ENCODE peak calls at places on chromosome 4, in nine cellular contexts. M is sigmoid colon, V is ovary, H is aorta, I is GM23248, G is suprapubic skin, S is MM.1S, E is left lung, Y is endodermal cell. Q is an unnamed sample.
A peak's percentile ranks its signal among the peaks of the same experiment; 100 is the strongest.

GRCh38 chr4:8746523-8747466 is 124.8 kb downstream of the HMX1 start:
- DNase-seq in M (peak; percentile 42), Y (peak; percentile 26), V (no peak), I (no peak), G (peak; percentile 43), H (peak; percentile 13), E (no peak), S (no peak), Q (no peak)

GRCh38 chr4:142824368-142824767 is 21.7 kb downstream of the INPP4B start:
- DNase-seq in I (peak; percentile 68), V (no peak), Y (no peak), M (no peak), G (no peak), E (no peak), S (no peak), H (no peak), Q (no peak)

GRCh38 chr4:2940267-2941137 is 22.7 kb downstream of the NOP14 start:
- DNase-seq in G (peak; percentile 74), S (no peak), H (peak; percentile 65), Y (peak; percentile 46), V (peak; percentile 17), M (peak; percentile 61), I (peak; percentile 0), E (peak; percentile 30), Q (no peak)

GRCh38 chr4:40916218-40916555 is 166.4 kb downstream of the NSUN7 start:
- DNase-seq in I (peak; percentile 94), H (no peak), S (no peak), E (no peak), G (no peak), Y (no peak), V (no peak), M (no peak), Q (no peak)

GRCh38 chr4:137363496-137363895 is 168.8 kb downstream of the PCDH18 start:
- DNase-seq in V (no peak), G (no peak), M (no peak), Y (no peak), E (no peak), S (no peak), I (no peak), H (no peak), Q (no peak)

GRCh38 chr4:172202480-172203076 is 389.4 kb downstream of the GALNTL6 start:
- DNase-seq in M (no peak), E (no peak), G (no peak), H (no peak), V (no peak), I (peak; percentile 51), S (peak; percentile 40), Y (peak; percentile 44), Q (no peak)

GRCh38 chr4:182801626-182802025 is 115.6 kb downstream of the DCTD start:
- DNase-seq in M (no peak), S (no peak), G (no peak), I (no peak), E (no peak), H (no peak), Y (no peak), V (no peak), Q (no peak)

GRCh38 chr4:8504279-8505007 is 63.9 kb downstream of the TRMT44 start:
- DNase-seq in V (no peak), S (no peak), E (no peak), H (no peak), M (peak; percentile 29), I (no peak), G (no peak), Y (no peak), Q (no peak)

GRCh38 chr4:158300012-158300411 is 89.7 kb downstream of the TMEM144 start:
- DNase-seq in I (no peak), M (no peak), Y (no peak), H (no peak), V (no peak), G (no peak), S (no peak), E (no peak), Q (no peak)

GRCh38 chr4:158299459-158300007 is 89.2 kb downstream of the TMEM144 start:
- DNase-seq in V (no peak), Y (no peak), S (no peak), G (no peak), M (no peak), I (no peak), E (no peak), H (no peak), Q (no peak)

GRCh38 chr4:158302076-158302866 is 92.0 kb downstream of the TMEM144 start:
- DNase-seq in G (no peak), I (peak; percentile 82), E (no peak), Y (no peak), M (no peak), S (no peak), V (no peak), H (no peak), Q (no peak)

GRCh38 chr4:158304694-158305093 is 94.4 kb downstream of the TMEM144 start:
- DNase-seq in Y (no peak), S (no peak), I (no peak), V (no peak), E (no peak), H (no peak), G (no peak), M (no peak), Q (no peak)
- H3K27ac ChIP-seq in Y (no peak overlapping the region), S (no peak overlapping the region), I (no peak overlapping the region), V (no peak overlapping the region), E (no peak overlapping the region), H (no peak overlapping the region), G (no peak overlapping the region), M (no peak overlapping the region), Q (no peak overlapping the region)

GRCh38 chr4:155073852-155074251 is 134.6 kb upstream of the NPY2R start:
- DNase-seq in V (no peak), Y (no peak), I (no peak), M (no peak), S (no peak), E (no peak), G (no peak), H (no peak), Q (no peak)

GRCh38 chr4:155066871-155067270 is 141.6 kb upstream of the NPY2R start:
- DNase-seq in S (no peak), M (no peak), E (no peak), H (no peak), I (no peak), Y (no peak), G (no peak), V (no peak), Q (no peak)

GRCh38 chr4:155072417-155072816 is 136.0 kb upstream of the NPY2R start:
- DNase-seq in E (no peak), S (no peak), I (no peak), H (no peak), V (no peak), G (no peak), M (no peak), Y (no peak), Q (no peak)

GRCh38 chr4:155077860-155078259 is 130.6 kb upstream of the NPY2R start:
- DNase-seq in G (no peak), S (no peak), V (no peak), M (no peak), I (no peak), E (no peak), Y (peak; percentile 77), H (no peak), Q (peak; percentile 4)

DNA sequence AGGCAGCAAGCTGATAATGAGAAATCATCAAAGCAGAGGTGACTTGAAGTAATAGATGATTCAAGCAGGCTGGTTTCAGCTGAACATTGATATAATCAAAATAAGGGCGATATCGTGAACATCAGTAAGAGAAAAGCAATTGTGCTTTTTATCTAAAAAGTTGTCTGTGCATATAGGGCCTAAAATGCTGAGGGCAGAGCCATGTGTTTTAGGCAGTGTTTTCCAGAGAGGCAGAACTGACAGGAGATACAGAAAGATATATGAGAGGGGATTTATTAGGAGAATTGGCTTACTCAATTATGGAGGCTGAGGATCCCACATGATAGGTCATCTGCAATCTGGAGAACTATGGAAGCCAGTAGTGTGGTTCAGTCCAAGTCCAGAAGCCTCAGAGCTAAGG is 136.5 kb upstream of the NPY2R start:
- DNase-seq in G (no peak), M (no peak), Y (no peak), I (no peak), E (no peak), V (no peak), H (no peak), S (no peak), Q (no peak)
- H3K4me3 ChIP-seq in G (no peak overlapping the region), M (no peak overlapping the region), Y (no peak overlapping the region), I (no peak overlapping the region), E (no peak overlapping the region), V (no peak overlapping the region), H (no peak overlapping the region), S (no peak overlapping the region), Q (no peak overlapping the region)

GRCh38 chr4:6910960-6911874 is 1.6 kb downstream of the TBC1D14 start:
- DNase-seq in S (no peak), G (no peak), V (no peak), Y (no peak), I (no peak), M (peak; percentile 54), H (no peak), E (no peak), Q (no peak)

GRCh38 chr4:6910340-6910959 is 824 bp downstream of the TBC1D14 start:
- DNase-seq in I (peak; percentile 36), H (no peak), M (peak; percentile 68), Y (peak; percentile 76), V (no peak), S (no peak), G (no peak), E (no peak), Q (no peak)

GRCh38 chr4:6913350-6913749 is 3.7 kb downstream of the TBC1D14 start:
- DNase-seq in E (no peak), I (no peak), V (no peak), S (no peak), M (peak; percentile 14), Y (no peak), G (no peak), H (no peak), Q (no peak)

GRCh38 chr4:6914448-6914847 is 4.8 kb downstream of the TBC1D14 start:
- DNase-seq in I (no peak), M (peak; percentile 28), E (no peak), Y (no peak), V (no peak), H (no peak), S (no peak), G (no peak), Q (no peak)

GRCh38 chr4:6912412-6912811 is 2.8 kb downstream of the TBC1D14 start:
- DNase-seq in S (no peak), Y (no peak), E (no peak), V (no peak), G (no peak), H (no peak), I (no peak), M (peak; percentile 61), Q (no peak)
- H3K4me1 ChIP-seq in S (peaks cover 11% of the 10 kb centered on the region), Y (peaks cover 13% of the 10 kb centered on the region), E (peaks cover 89% of the 10 kb centered on the region), V (peaks cover 22% of the 10 kb centered on the region), G (peaks cover 51% of the 10 kb centered on the region), H (no peaks in the 10 kb centered on the region), I (peaks cover 9% of the 10 kb centered on the region), M (peaks cover 38% of the 10 kb centered on the region), Q (peaks cover 11% of the 10 kb centered on the region)

DNA sequence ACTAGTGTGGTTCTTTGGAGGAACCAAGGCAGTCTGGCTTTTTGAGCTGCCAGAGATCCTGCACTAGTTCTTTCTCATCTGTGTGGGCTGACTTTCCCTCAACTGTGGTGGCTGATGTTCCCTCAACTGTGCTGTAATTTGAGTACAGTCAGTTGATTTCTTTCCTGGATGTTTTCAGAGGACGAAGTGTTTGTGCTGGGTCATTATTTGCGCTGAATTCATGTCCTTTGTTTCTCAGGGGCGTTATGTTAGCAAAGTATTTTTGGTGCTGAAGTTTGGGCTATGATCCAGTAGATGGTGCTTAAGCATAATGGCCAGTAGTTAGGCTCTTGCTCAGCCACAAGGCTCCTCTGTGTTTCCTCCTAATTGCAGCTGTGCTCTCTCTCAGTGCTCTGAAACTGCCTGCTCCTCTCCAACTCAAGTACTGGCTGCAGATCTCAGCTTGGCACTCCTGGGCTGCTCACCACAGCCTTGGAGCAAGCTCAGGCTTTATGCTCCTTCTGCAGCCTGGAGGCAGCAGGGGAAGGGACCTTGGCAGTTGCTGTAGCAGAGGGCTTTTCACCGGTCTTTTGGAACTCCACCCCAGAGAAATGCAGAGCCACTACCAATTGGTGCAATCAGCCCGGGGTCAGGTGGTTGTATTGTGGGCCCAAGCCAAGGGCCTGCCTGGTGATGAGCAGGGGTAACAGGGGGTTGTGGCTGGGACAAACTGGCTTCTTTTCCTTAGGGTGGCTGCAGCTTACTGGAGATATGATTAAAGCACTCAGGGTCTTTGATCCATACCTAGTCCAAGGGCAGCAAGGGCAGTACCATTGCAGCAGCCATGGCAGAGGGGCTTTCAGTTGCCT is 27.9 kb downstream of the ENPEP start:
- DNase-seq in V (no peak), I (peak; percentile 50), S (peak; percentile 32), G (no peak), M (no peak), H (no peak), E (no peak), Y (peak; percentile 58), Q (no peak)
- H3K27ac ChIP-seq in V (no peak overlapping the region), I (peak overlapping the region; percentile 14), S (no peak overlapping the region), G (no peak overlapping the region), M (peak overlapping the region; percentile 10), H (no peak overlapping the region), E (no peak overlapping the region), Y (no peak overlapping the region), Q (no peak overlapping the region)

Q was measured in iPS DF 6.9.